ENCODE peak calls at places on chromosome 11, in ten cellular contexts. One of them, this sample, is unnamed.

GRCh38 chr11:107859459-107860239 is 1.1 kb upstream of the SLC35F2 start:
- DNase-seq in pancreas: peak
- DNase-seq in spleen: peak
- DNase-seq in fibroblast of villous mesenchyme: peak
- DNase-seq in heart right ventricle: peak
- DNase-seq in cardiac muscle cell: peak
- DNase-seq in stomach: peak
- DNase-seq in left ventricle myocardium inferior: peak
- DNase-seq in left lung: peak
- DNase-seq in CD8-positive, alpha-beta T cell: no peak
- DNase-seq in this sample: no peak

GRCh38 chr11:100930185-100930778 is 199.3 kb downstream of the PGR start:
- DNase-seq in pancreas: no peak
- DNase-seq in spleen: no peak
- DNase-seq in fibroblast of villous mesenchyme: peak
- DNase-seq in heart right ventricle: peak
- DNase-seq in cardiac muscle cell: peak
- DNase-seq in stomach: no peak
- DNase-seq in left ventricle myocardium inferior: no peak
- DNase-seq in left lung: no peak
- DNase-seq in CD8-positive, alpha-beta T cell: no peak
- DNase-seq in this sample: no peak

GRCh38 chr11:87038235-87038960 is 664 bp downstream of the TMEM135 start:
- DNase-seq in pancreas: no peak
- DNase-seq in spleen: no peak
- DNase-seq in fibroblast of villous mesenchyme: no peak
- DNase-seq in heart right ventricle: no peak
- DNase-seq in cardiac muscle cell: no peak
- DNase-seq in stomach: no peak
- DNase-seq in left ventricle myocardium inferior: no peak
- DNase-seq in left lung: no peak
- DNase-seq in CD8-positive, alpha-beta T cell: no peak
- DNase-seq in this sample: no peak

GRCh38 chr11:65657426-65657825 is 5.3 kb downstream of the RELA start:
- DNase-seq in pancreas: no peak
- DNase-seq in spleen: peak
- DNase-seq in fibroblast of villous mesenchyme: no peak
- DNase-seq in heart right ventricle: no peak
- DNase-seq in cardiac muscle cell: no peak
- DNase-seq in stomach: no peak
- DNase-seq in left ventricle myocardium inferior: no peak
- DNase-seq in left lung: no peak
- DNase-seq in CD8-positive, alpha-beta T cell: no peak
- DNase-seq in this sample: no peak

GRCh38 chr11:70523384-70524095 is 125.2 kb downstream of the CTTN start:
- DNase-seq in pancreas: no peak
- DNase-seq in spleen: peak
- DNase-seq in fibroblast of villous mesenchyme: no peak
- DNase-seq in heart right ventricle: no peak
- DNase-seq in cardiac muscle cell: no peak
- DNase-seq in stomach: no peak
- DNase-seq in left ventricle myocardium inferior: no peak
- DNase-seq in left lung: peak
- DNase-seq in CD8-positive, alpha-beta T cell: no peak
- DNase-seq in this sample: no peak

GRCh38 chr11:69716891-69717747 is 13.3 kb upstream of the FGF19 start:
- DNase-seq in pancreas: no peak
- DNase-seq in spleen: no peak
- DNase-seq in fibroblast of villous mesenchyme: no peak
- DNase-seq in heart right ventricle: no peak
- DNase-seq in cardiac muscle cell: no peak
- DNase-seq in stomach: no peak
- DNase-seq in left ventricle myocardium inferior: no peak
- DNase-seq in left lung: peak
- DNase-seq in CD8-positive, alpha-beta T cell: no peak
- DNase-seq in this sample: no peak

GRCh38 chr11:128949791-128950454 is 7.3 kb upstream of the TP53AIP1 start:
- DNase-seq in pancreas: peak
- DNase-seq in spleen: no peak
- DNase-seq in fibroblast of villous mesenchyme: peak
- DNase-seq in heart right ventricle: no peak
- DNase-seq in cardiac muscle cell: peak
- DNase-seq in stomach: no peak
- DNase-seq in left ventricle myocardium inferior: no peak
- DNase-seq in left lung: no peak
- DNase-seq in CD8-positive, alpha-beta T cell: no peak
- DNase-seq in this sample: no peak

GRCh38 chr11:59145534-59145933 is 2.9 kb downstream of the FAM111A start:
- DNase-seq in pancreas: no peak
- DNase-seq in spleen: no peak
- DNase-seq in fibroblast of villous mesenchyme: peak
- DNase-seq in heart right ventricle: no peak
- DNase-seq in cardiac muscle cell: peak
- DNase-seq in stomach: no peak
- DNase-seq in left ventricle myocardium inferior: no peak
- DNase-seq in left lung: no peak
- DNase-seq in CD8-positive, alpha-beta T cell: no peak
- DNase-seq in this sample: no peak

GRCh38 chr11:44753965-44754645 is 27.3 kb downstream of the TSPAN18 start:
- DNase-seq in pancreas: no peak
- DNase-seq in spleen: no peak
- DNase-seq in fibroblast of villous mesenchyme: no peak
- DNase-seq in heart right ventricle: no peak
- DNase-seq in cardiac muscle cell: no peak
- DNase-seq in stomach: no peak
- DNase-seq in left ventricle myocardium inferior: no peak
- DNase-seq in left lung: no peak
- DNase-seq in CD8-positive, alpha-beta T cell: no peak
- DNase-seq in this sample: peak
- H3K4me3 ChIP-seq in pancreas: no peak
- H3K4me3 ChIP-seq in spleen: no peak
- H3K4me3 ChIP-seq in fibroblast of villous mesenchyme: no peak
- H3K4me3 ChIP-seq in heart right ventricle: no peak
- H3K4me3 ChIP-seq in cardiac muscle cell: no peak
- H3K4me3 ChIP-seq in stomach: no peak
- H3K4me3 ChIP-seq in left ventricle myocardium inferior: no peak
- H3K4me3 ChIP-seq in left lung: no peak
- H3K4me3 ChIP-seq in CD8-positive, alpha-beta T cell: no peak
- H3K4me3 ChIP-seq in this sample: no peak

GRCh38 chr11:132856032-132856431 is 676.3 kb downstream of the OPCML start:
- DNase-seq in pancreas: no peak
- DNase-seq in spleen: no peak
- DNase-seq in fibroblast of villous mesenchyme: no peak
- DNase-seq in heart right ventricle: no peak
- DNase-seq in cardiac muscle cell: no peak
- DNase-seq in stomach: no peak
- DNase-seq in left ventricle myocardium inferior: no peak
- DNase-seq in left lung: no peak
- DNase-seq in CD8-positive, alpha-beta T cell: no peak
- DNase-seq in this sample: no peak

GRCh38 chr11:132853886-132854285 is 678.4 kb downstream of the OPCML start:
- DNase-seq in pancreas: no peak
- DNase-seq in spleen: no peak
- DNase-seq in fibroblast of villous mesenchyme: no peak
- DNase-seq in heart right ventricle: no peak
- DNase-seq in cardiac muscle cell: no peak
- DNase-seq in stomach: no peak
- DNase-seq in left ventricle myocardium inferior: no peak
- DNase-seq in left lung: no peak
- DNase-seq in CD8-positive, alpha-beta T cell: no peak
- DNase-seq in this sample: no peak

GRCh38 chr11:132862137-132862536 is 670.2 kb downstream of the OPCML start:
- DNase-seq in pancreas: no peak
- DNase-seq in spleen: no peak
- DNase-seq in fibroblast of villous mesenchyme: no peak
- DNase-seq in heart right ventricle: no peak
- DNase-seq in cardiac muscle cell: no peak
- DNase-seq in stomach: no peak
- DNase-seq in left ventricle myocardium inferior: no peak
- DNase-seq in left lung: no peak
- DNase-seq in CD8-positive, alpha-beta T cell: no peak
- DNase-seq in this sample: no peak

GRCh38 chr11:132855516-132855915 is 676.8 kb downstream of the OPCML start:
- DNase-seq in pancreas: no peak
- DNase-seq in spleen: no peak
- DNase-seq in fibroblast of villous mesenchyme: no peak
- DNase-seq in heart right ventricle: no peak
- DNase-seq in cardiac muscle cell: no peak
- DNase-seq in stomach: no peak
- DNase-seq in left ventricle myocardium inferior: no peak
- DNase-seq in left lung: no peak
- DNase-seq in CD8-positive, alpha-beta T cell: no peak
- DNase-seq in this sample: no peak

GRCh38 chr11:132858203-132858602 is 674.1 kb downstream of the OPCML start:
- DNase-seq in pancreas: no peak
- DNase-seq in spleen: no peak
- DNase-seq in fibroblast of villous mesenchyme: no peak
- DNase-seq in heart right ventricle: no peak
- DNase-seq in cardiac muscle cell: peak
- DNase-seq in stomach: no peak
- DNase-seq in left ventricle myocardium inferior: no peak
- DNase-seq in left lung: no peak
- DNase-seq in CD8-positive, alpha-beta T cell: no peak
- DNase-seq in this sample: no peak
- TF ChIP-seq CTCF in pancreas: no peak
- TF ChIP-seq CTCF in spleen: no peak
- TF ChIP-seq CTCF in fibroblast of villous mesenchyme: no peak
- TF ChIP-seq CTCF in heart right ventricle: no peak
- TF ChIP-seq CTCF in cardiac muscle cell: peak
- TF ChIP-seq CTCF in stomach: no peak
- TF ChIP-seq CTCF in left ventricle myocardium inferior: no peak
- TF ChIP-seq CTCF in left lung: no peak
- TF ChIP-seq CTCF in CD8-positive, alpha-beta T cell: no peak
- TF ChIP-seq CTCF in this sample: no peak

GRCh38 chr11:73259406-73260126 is 12.6 kb upstream of the P2RY6 start:
- DNase-seq in pancreas: no peak
- DNase-seq in spleen: no peak
- DNase-seq in fibroblast of villous mesenchyme: no peak
- DNase-seq in heart right ventricle: no peak
- DNase-seq in cardiac muscle cell: no peak
- DNase-seq in stomach: peak
- DNase-seq in left ventricle myocardium inferior: no peak
- DNase-seq in left lung: no peak
- DNase-seq in CD8-positive, alpha-beta T cell: no peak
- DNase-seq in this sample: peak

GRCh38 chr11:73260127-73260457 is 12.0 kb upstream of the P2RY6 start:
- DNase-seq in pancreas: no peak
- DNase-seq in spleen: no peak
- DNase-seq in fibroblast of villous mesenchyme: no peak
- DNase-seq in heart right ventricle: no peak
- DNase-seq in cardiac muscle cell: no peak
- DNase-seq in stomach: peak
- DNase-seq in left ventricle myocardium inferior: no peak
- DNase-seq in left lung: no peak
- DNase-seq in CD8-positive, alpha-beta T cell: no peak
- DNase-seq in this sample: peak

GRCh38 chr11:73262851-73263495 is 9.2 kb upstream of the P2RY6 start:
- DNase-seq in pancreas: no peak
- DNase-seq in spleen: no peak
- DNase-seq in fibroblast of villous mesenchyme: peak
- DNase-seq in heart right ventricle: no peak
- DNase-seq in cardiac muscle cell: peak
- DNase-seq in stomach: no peak
- DNase-seq in left ventricle myocardium inferior: no peak
- DNase-seq in left lung: no peak
- DNase-seq in CD8-positive, alpha-beta T cell: no peak
- DNase-seq in this sample: peak

GRCh38 chr11:73257342-73258103 is 14.6 kb upstream of the P2RY6 start:
- DNase-seq in pancreas: no peak
- DNase-seq in spleen: no peak
- DNase-seq in fibroblast of villous mesenchyme: peak
- DNase-seq in heart right ventricle: no peak
- DNase-seq in cardiac muscle cell: peak
- DNase-seq in stomach: peak
- DNase-seq in left ventricle myocardium inferior: no peak
- DNase-seq in left lung: peak
- DNase-seq in CD8-positive, alpha-beta T cell: no peak
- DNase-seq in this sample: peak

DNA sequence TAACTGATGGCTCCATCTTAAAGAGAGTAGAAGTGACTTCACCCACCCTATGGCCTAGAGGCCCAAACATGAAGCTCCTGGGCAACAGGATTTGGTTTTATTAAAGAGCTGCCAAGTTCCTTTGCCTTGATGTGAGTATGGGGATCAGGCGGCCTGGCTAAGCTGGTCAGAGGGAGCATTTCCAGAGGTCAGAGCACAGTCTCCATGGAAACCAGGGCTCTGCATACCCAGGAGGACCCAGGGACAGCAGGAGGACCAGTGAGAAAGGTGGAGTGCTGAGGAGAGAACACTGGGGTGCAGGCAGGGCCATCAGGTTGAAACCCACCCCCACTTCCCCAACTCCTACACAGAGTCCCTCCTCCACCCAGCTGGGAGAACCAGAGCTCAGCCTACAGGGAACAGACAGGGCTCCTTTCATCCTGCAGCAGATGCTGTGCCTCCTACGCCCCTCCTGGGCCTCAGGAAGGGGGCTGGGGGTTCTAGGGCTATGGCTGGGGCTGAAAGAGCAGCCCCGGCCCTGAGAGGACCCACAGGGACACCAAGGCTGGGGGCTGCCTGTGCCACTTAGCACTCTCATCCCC is 13.9 kb upstream of the P2RY6 start:
- DNase-seq in pancreas: no peak
- DNase-seq in spleen: no peak
- DNase-seq in fibroblast of villous mesenchyme: no peak
- DNase-seq in heart right ventricle: no peak
- DNase-seq in cardiac muscle cell: no peak
- DNase-seq in stomach: peak
- DNase-seq in left ventricle myocardium inferior: no peak
- DNase-seq in left lung: no peak
- DNase-seq in CD8-positive, alpha-beta T cell: no peak
- DNase-seq in this sample: peak
- H3K4me3 ChIP-seq in pancreas: no peak
- H3K4me3 ChIP-seq in spleen: no peak
- H3K4me3 ChIP-seq in fibroblast of villous mesenchyme: no peak
- H3K4me3 ChIP-seq in heart right ventricle: no peak
- H3K4me3 ChIP-seq in cardiac muscle cell: no peak
- H3K4me3 ChIP-seq in stomach: no peak
- H3K4me3 ChIP-seq in left ventricle myocardium inferior: no peak
- H3K4me3 ChIP-seq in left lung: no peak
- H3K4me3 ChIP-seq in CD8-positive, alpha-beta T cell: no peak
- H3K4me3 ChIP-seq in this sample: peak

DNA sequence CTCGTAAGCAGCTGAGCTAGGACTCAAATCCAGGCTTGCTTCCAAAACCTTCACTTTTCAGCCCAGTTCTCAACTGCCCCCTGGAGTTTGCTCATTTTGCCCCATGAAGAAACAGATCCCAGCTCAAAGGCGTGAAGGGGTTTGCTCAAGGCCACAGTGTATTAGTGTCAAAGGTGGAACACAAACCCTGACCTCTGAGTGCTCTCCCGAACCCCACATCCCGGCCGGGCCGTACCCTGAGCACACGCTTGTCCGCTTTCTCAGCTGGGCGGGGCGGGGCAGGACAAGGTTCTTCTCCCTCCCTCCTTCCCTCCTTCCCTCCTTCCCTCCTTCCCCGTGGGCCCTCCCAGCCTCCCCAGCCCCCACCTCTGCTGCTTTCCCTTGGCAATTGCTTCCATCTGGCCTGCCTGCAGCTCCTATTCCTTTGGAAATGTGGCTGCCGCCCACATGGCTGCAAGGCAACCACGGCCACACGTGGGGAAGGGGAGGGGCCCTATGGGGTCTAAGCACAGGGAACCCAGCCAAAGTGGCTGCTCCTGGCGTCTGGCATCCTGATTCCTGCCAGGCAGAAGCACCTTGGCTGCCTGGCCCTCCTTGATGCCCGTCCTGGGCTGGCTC is 4.1 kb downstream of the ST3GAL4 start:
- DNase-seq in pancreas: no peak
- DNase-seq in spleen: peak
- DNase-seq in fibroblast of villous mesenchyme: peak
- DNase-seq in heart right ventricle: peak
- DNase-seq in cardiac muscle cell: peak
- DNase-seq in stomach: no peak
- DNase-seq in left ventricle myocardium inferior: peak
- DNase-seq in left lung: no peak
- DNase-seq in CD8-positive, alpha-beta T cell: no peak
- DNase-seq in this sample: no peak
- TF ChIP-seq CTCF in pancreas: no peak
- TF ChIP-seq CTCF in spleen: no peak
- TF ChIP-seq CTCF in fibroblast of villous mesenchyme: peak
- TF ChIP-seq CTCF in heart right ventricle: no peak
- TF ChIP-seq CTCF in cardiac muscle cell: peak
- TF ChIP-seq CTCF in stomach: no peak
- TF ChIP-seq CTCF in left ventricle myocardium inferior: no peak
- TF ChIP-seq CTCF in left lung: no peak
- TF ChIP-seq CTCF in CD8-positive, alpha-beta T cell: no peak
- TF ChIP-seq CTCF in this sample: no peak

This sample was measured in coronary artery.